ENCODE peak calls at places on chromosomes 1 and 21, in seven cellular contexts. H is epithelial cell of prostate, G is iPS DF 6.9, Y is Peyer's patch, R is left ventricle myocardium inferior, J is cardiac muscle cell, O is aorta. I is an unnamed sample.

GRCh38 chr1:202958544-202959275 is 598 bp upstream of the ADIPOR1 start:
- DNase-seq in R (no peak), O (no peak), J (no peak), Y (no peak), G (no peak), H (no peak), I (no peak)

GRCh38 chr1:53073899-53074311 is 11.9 kb downstream of the PODN start:
- DNase-seq in Y (peak), O (peak), J (no peak), R (peak), G (no peak), H (no peak), I (peak)

GRCh38 chr21:45570071-45570470 is 27.8 kb upstream of the SLC19A1 start:
- DNase-seq in Y (peak), H (no peak), G (no peak), J (no peak), O (no peak), R (no peak), I (peak)

GRCh38 chr1:201648066-201648910 is 109.4 kb downstream of the NAV1 start:
- DNase-seq in Y (no peak), G (no peak), J (peak), O (peak), H (no peak), R (peak), I (peak)

GRCh38 chr21:44911384-44912157 is 9.1 kb downstream of the ITGB2 start:
- DNase-seq in H (no peak), Y (peak), O (peak), R (peak), J (no peak), G (no peak), I (peak)

GRCh38 chr1:233569636-233570035 is 44.3 kb upstream of the KCNK1 start:
- DNase-seq in H (no peak), G (no peak), Y (no peak), O (no peak), J (no peak), R (no peak), I (no peak)

GRCh38 chr1:114423455-114423854 is 87.5 kb downstream of the TRIM33 start:
- DNase-seq in R (no peak), G (no peak), O (no peak), H (no peak), Y (no peak), J (no peak), I (no peak)

GRCh38 chr1:152397474-152397873 is 16.6 kb downstream of the CRNN start:
- DNase-seq in G (no peak), H (no peak), O (no peak), J (no peak), Y (no peak), R (no peak), I (no peak)

GRCh38 chr1:18199462-18199861 is 91.9 kb downstream of the IGSF21 start:
- DNase-seq in J (no peak), Y (no peak), H (no peak), O (no peak), G (no peak), R (no peak), I (peak)

GRCh38 chr1:114131526-114132220 is 22.0 kb downstream of the SYT6 start:
- DNase-seq in H (no peak), Y (no peak), J (no peak), O (no peak), R (no peak), G (no peak), I (no peak)

GRCh38 chr1:116852910-116853309 is 56.8 kb upstream of the PTGFRN start:
- DNase-seq in H (no peak), Y (no peak), R (no peak), G (no peak), J (no peak), O (no peak), I (no peak)

GRCh38 chr1:202329891-202330290 is 11.8 kb downstream of the UBE2T start:
- DNase-seq in O (no peak), J (no peak), R (no peak), G (peak), H (no peak), Y (no peak), I (no peak)

GRCh38 chr1:3718764-3719163 is 33.5 kb upstream of the CCDC27 start:
- DNase-seq in G (no peak), H (no peak), J (no peak), R (no peak), O (no peak), Y (no peak), I (no peak)

GRCh38 chr1:210236840-210237409 is 4.3 kb downstream of the SERTAD4 start:
- DNase-seq in O (no peak), Y (no peak), H (no peak), G (no peak), J (peak), R (peak), I (peak)

GRCh38 chr21:30482130-30482529 is 2.0 kb upstream of the KRTAP19-1 start:
- DNase-seq in G (no peak), H (peak), R (no peak), Y (no peak), J (peak), O (no peak), I (no peak)

GRCh38 chr1:170156594-170156993 is 10.8 kb downstream of the NTMT2 start:
- DNase-seq in H (no peak), J (no peak), R (no peak), Y (no peak), G (no peak), O (no peak), I (no peak)

GRCh38 chr1:37159102-37159501 is 124.8 kb upstream of the GRIK3 start:
- DNase-seq in G (no peak), O (no peak), J (no peak), Y (no peak), R (no peak), H (no peak), I (no peak)

GRCh38 chr1:203271018-203271743 is 34.1 kb upstream of the BTG2 start:
- DNase-seq in J (peak), G (no peak), H (no peak), R (peak), O (no peak), Y (peak), I (no peak)

GRCh38 chr1:154342836-154343472 is 17.6 kb downstream of the ATP8B2 start:
- DNase-seq in H (no peak), R (no peak), Y (peak), J (no peak), G (no peak), O (peak), I (peak)

GRCh38 chr1:224929335-224930237 is at the start of gene DNAH14:
- DNase-seq in Y (peak), G (peak), J (peak), H (no peak), R (peak), O (peak), I (peak)

GRCh38 chr1:165842363-165843129 is 15.1 kb downstream of the UCK2 start:
- DNase-seq in R (no peak), O (no peak), J (peak), G (no peak), Y (no peak), H (no peak), I (no peak)

GRCh38 chr1:235642021-235642942 is 7.3 kb downstream of the GNG4 start:
- DNase-seq in O (no peak), Y (peak), R (no peak), G (no peak), H (peak), J (no peak), I (peak)

GRCh38 chr21:38628426-38628825 is 130.1 kb upstream of the ERG start:
- DNase-seq in G (no peak), O (no peak), H (no peak), Y (no peak), J (no peak), R (no peak), I (no peak)

GRCh38 chr1:43315481-43315880 is 14.7 kb downstream of the TIE1 start:
- DNase-seq in G (no peak), R (no peak), Y (no peak), J (no peak), O (peak), H (no peak), I (no peak)

GRCh38 chr1:172978595-172978994 is 72.1 kb downstream of the TNFSF18 start:
- DNase-seq in G (no peak), O (no peak), R (no peak), J (no peak), Y (no peak), H (no peak), I (no peak)

GRCh38 chr1:227072991-227073390 is 132.9 kb downstream of the COQ8A start:
- DNase-seq in J (no peak), H (peak), R (no peak), Y (no peak), G (no peak), O (no peak), I (no peak)

GRCh38 chr1:86419277-86419903 is 4.6 kb upstream of the CLCA2 start:
- DNase-seq in O (no peak), J (peak), Y (peak), R (no peak), H (no peak), G (peak), I (no peak)

GRCh38 chr1:147236959-147237791 is 5.3 kb upstream of the CHD1L start:
- DNase-seq in G (no peak), O (no peak), Y (peak), H (no peak), J (no peak), R (no peak), I (no peak)

GRCh38 chr1:109929588-109930251 is 19.1 kb downstream of the CSF1 start:
- DNase-seq in Y (no peak), R (no peak), G (no peak), J (no peak), O (no peak), H (no peak), I (no peak)

GRCh38 chr1:109930252-109930993 is 19.8 kb downstream of the CSF1 start:
- DNase-seq in J (peak), Y (no peak), G (no peak), H (no peak), R (no peak), O (no peak), I (no peak)

GRCh38 chr1:109932232-109932631 is 21.6 kb downstream of the CSF1 start:
- DNase-seq in O (no peak), H (no peak), Y (no peak), J (no peak), G (no peak), R (no peak), I (no peak)

GRCh38 chr1:109932679-109933078 is 22.0 kb downstream of the CSF1 start:
- DNase-seq in R (no peak), O (no peak), J (no peak), G (no peak), H (no peak), Y (no peak), I (no peak)

GRCh38 chr1:109931189-109931672 is 20.6 kb downstream of the CSF1 start:
- DNase-seq in G (peak), Y (peak), J (peak), H (no peak), R (peak), O (peak), I (peak)
- H3K27ac ChIP-seq in G (no peak), Y (peak), J (peak), H (no peak), R (peak), O (peak), I (peak)

GRCh38 chr1:179038528-179039281 is 13.0 kb downstream of the FAM20B start:
- DNase-seq in O (no peak), G (no peak), R (no peak), J (no peak), Y (no peak), H (peak), I (no peak)
- H3K27ac ChIP-seq in O (no peak), G (no peak), R (no peak), J (no peak), Y (no peak), H (peak), I (no peak)

GRCh38 chr1:56477164-56478111 is 101.9 kb downstream of the PLPP3 start:
- DNase-seq in Y (peak), H (no peak), G (no peak), O (peak), J (no peak), R (peak), I (peak)
- H3K27ac ChIP-seq in Y (peak), H (no peak), G (no peak), O (peak), J (no peak), R (peak), I (peak)

DNA sequence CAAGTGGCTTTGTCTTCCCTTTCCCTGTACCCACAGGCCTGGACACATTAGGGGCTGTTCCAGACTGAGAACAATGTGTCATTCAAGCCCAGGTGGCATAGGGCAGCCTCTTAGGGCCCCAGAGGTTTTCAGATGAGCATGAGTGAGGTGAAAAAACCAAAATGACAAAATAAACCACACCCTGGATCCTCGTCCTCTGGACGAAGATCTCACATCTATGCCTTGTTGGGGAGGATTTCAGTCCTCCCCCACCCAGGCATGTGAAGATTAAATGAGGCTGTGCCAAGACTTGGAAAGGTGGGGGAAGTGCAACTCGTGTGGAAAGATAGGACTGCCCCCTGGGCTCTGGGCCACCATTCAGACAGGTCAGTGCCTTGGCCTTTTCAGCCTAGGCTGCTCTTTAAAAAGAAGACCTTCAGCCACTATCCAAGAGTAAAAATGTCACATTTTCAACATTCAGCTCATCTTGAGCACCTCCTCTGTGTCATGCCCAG is 32.8 kb upstream of the IL19 start:
- DNase-seq in J (no peak), R (no peak), G (no peak), Y (no peak), O (no peak), H (no peak), I (no peak)
- H3K27ac ChIP-seq in J (peak), R (peak), G (no peak), Y (peak), O (no peak), H (no peak), I (no peak)